ENCODE peak calls at places on chromosome 1, in nine cellular contexts. N is fibroblast of lung, J is B cell, O is RWPE2, L is brain microvascular endothelial cell, H is kidney epithelial cell, K is endothelial cell of umbilical vein, G is uterus, A is nephron progenitor cell. S is an unnamed sample.

GRCh38 chr1:153699116-153699515 is 20.6 kb downstream of the NPR1 start:
- DNase-seq in G (no peak), N (peak; percentile 34), L (peak; percentile 16), K (no peak), H (no peak), O (no peak), J (no peak), A (no peak), S (no peak)

GRCh38 chr1:78089015-78089414 is 43.2 kb downstream of the GIPC2 start:
- DNase-seq in L (no peak), G (no peak), J (no peak), H (no peak), N (no peak), O (no peak), A (no peak), K (no peak), S (no peak)

GRCh38 chr1:185096531-185096930 is 51.2 kb downstream of the RNF2 start:
- DNase-seq in G (no peak), N (peak; percentile 33), K (peak; percentile 51), L (no peak), H (no peak), A (no peak), J (no peak), O (no peak), S (no peak)

GRCh38 chr1:63935553-63935952 is 161.7 kb downstream of the ROR1 start:
- DNase-seq in K (no peak), H (no peak), O (no peak), N (no peak), L (no peak), G (no peak), J (no peak), A (no peak), S (no peak)

GRCh38 chr1:115958866-115959265 is 17.4 kb upstream of the SLC22A15 start:
- DNase-seq in J (no peak), N (no peak), L (no peak), G (no peak), H (no peak), K (no peak), O (no peak), A (no peak), S (no peak)

GRCh38 chr1:172588296-172589291 is 55.6 kb downstream of the SUCO start:
- DNase-seq in G (no peak), N (peak; percentile 86), J (no peak), A (no peak), L (peak; percentile 93), O (peak; percentile 48), K (peak; percentile 90), H (peak; percentile 51), S (no peak)

GRCh38 chr1:46705408-46705807 is 13.5 kb downstream of the EFCAB14 start:
- DNase-seq in H (no peak), K (no peak), O (no peak), A (no peak), N (no peak), L (no peak), J (no peak), G (no peak), S (no peak)

GRCh38 chr1:202234331-202235002 is 40.9 kb downstream of the LGR6 start:
- DNase-seq in G (no peak), O (no peak), H (no peak), L (peak; percentile 72), K (no peak), N (no peak), A (no peak), J (no peak), S (no peak)

GRCh38 chr1:228282329-228283042 is 74.6 kb downstream of the OBSCN start:
- DNase-seq in H (peak; percentile 25), L (no peak), N (peak; percentile 28), A (no peak), K (no peak), G (no peak), J (no peak), O (peak; percentile 14), S (no peak)

GRCh38 chr1:110053557-110054428 is 16.7 kb downstream of the ALX3 start:
- DNase-seq in N (peak; percentile 33), A (peak; percentile 88), G (peak; percentile 70), H (no peak), L (peak; percentile 47), O (no peak), J (peak; percentile 75), K (peak; percentile 39), S (peak; percentile 86)

GRCh38 chr1:204445860-204446412 is 34.3 kb upstream of the PPP1R15B start:
- DNase-seq in J (peak; percentile 62), A (peak; percentile 64), O (no peak), K (peak; percentile 55), H (no peak), G (no peak), N (peak; percentile 19), L (peak; percentile 13), S (no peak)

GRCh38 chr1:56286956-56287355 is 292.4 kb downstream of the PLPP3 start:
- DNase-seq in A (no peak), L (no peak), H (no peak), J (no peak), K (no peak), N (no peak), G (no peak), O (no peak), S (no peak)

GRCh38 chr1:220685879-220686278 is 4.3 kb upstream of the C1orf115 start:
- DNase-seq in L (no peak), H (no peak), G (no peak), O (no peak), A (no peak), K (no peak), N (no peak), J (no peak), S (no peak)

GRCh38 chr1:15803380-15803779 is 4.1 kb downstream of the UQCRHL start:
- DNase-seq in A (peak; percentile 29), G (no peak), N (peak; percentile 53), O (no peak), J (peak; percentile 60), H (no peak), L (no peak), K (peak; percentile 45), S (no peak)
- TF ChIP-seq CTCF in A (peak; percentile 40), G (peak; percentile 38), N (peak; percentile 18), O (peak; percentile 63), J (peak; percentile 67), H (peak; percentile 26), L (peak; percentile 59), K (peak; percentile 40), S (no peak)

GRCh38 chr1:57350619-57351018 is 73.2 kb downstream of the DAB1 start:
- DNase-seq in K (no peak), O (no peak), H (no peak), L (no peak), J (no peak), N (no peak), G (no peak), A (no peak), S (no peak)

GRCh38 chr1:57341721-57342120 is 82.1 kb downstream of the DAB1 start:
- DNase-seq in H (no peak), N (no peak), K (no peak), L (no peak), A (no peak), J (no peak), O (no peak), G (no peak), S (no peak)

GRCh38 chr1:57340361-57341192 is 83.3 kb downstream of the DAB1 start:
- DNase-seq in A (no peak), L (no peak), K (no peak), J (no peak), G (no peak), O (no peak), N (no peak), H (no peak), S (no peak)

GRCh38 chr1:57345916-57346315 is 77.9 kb downstream of the DAB1 start:
- DNase-seq in H (no peak), O (no peak), N (no peak), G (no peak), K (no peak), J (no peak), A (no peak), L (no peak), S (no peak)
- TF ChIP-seq CTCF in H (no peak), O (no peak), N (no peak), G (no peak), K (no peak), J (no peak), A (no peak), L (no peak), S (no peak)

GRCh38 chr1:173869108-173869359 is 854 bp downstream of the ZBTB37 start:
- DNase-seq in J (no peak), A (no peak), L (no peak), G (no peak), K (no peak), O (no peak), N (no peak), H (no peak), S (no peak)

GRCh38 chr1:173870252-173871075 is 2.3 kb downstream of the ZBTB37 start:
- DNase-seq in N (no peak), H (no peak), O (no peak), K (peak; percentile 96), G (no peak), J (no peak), A (no peak), L (no peak), S (no peak)

GRCh38 chr1:173868266-173869107 is at the start of gene ZBTB37:
- DNase-seq in H (peak; percentile 21), O (peak; percentile 94), G (peak; percentile 81), N (no peak), K (peak; percentile 88), L (peak; percentile 40), A (peak; percentile 91), J (peak; percentile 85), S (peak; percentile 90)

GRCh38 chr1:173871091-173871490 is 2.9 kb downstream of the ZBTB37 start:
- DNase-seq in K (peak; percentile 63), O (no peak), H (no peak), L (no peak), A (no peak), N (no peak), J (no peak), G (no peak), S (no peak)

DNA sequence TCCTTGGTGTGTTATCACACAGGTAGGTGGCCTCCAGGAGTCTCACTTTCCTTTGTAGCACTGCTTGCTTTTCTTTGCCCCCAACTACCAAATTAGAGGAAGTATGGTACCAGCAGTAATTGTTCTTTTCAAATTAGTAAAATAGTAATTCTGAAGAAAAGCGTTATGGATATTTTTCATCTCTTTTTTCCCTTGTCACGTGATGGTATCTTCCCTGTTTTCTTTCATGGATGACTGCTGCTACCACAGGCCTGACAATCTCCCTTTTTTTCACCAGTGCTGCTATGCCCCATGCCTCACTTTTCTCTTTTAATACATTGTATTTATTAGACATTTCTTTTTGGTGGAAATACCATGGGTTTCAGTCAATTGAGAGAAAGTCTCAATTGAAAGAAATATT is 3.3 kb downstream of the ZBTB37 start:
- DNase-seq in H (no peak), A (no peak), G (no peak), L (no peak), O (no peak), N (no peak), K (no peak), J (no peak), S (no peak)
- TF ChIP-seq CTCF in H (no peak), A (no peak), G (no peak), L (no peak), O (no peak), N (no peak), K (no peak), J (no peak), S (no peak)

DNA sequence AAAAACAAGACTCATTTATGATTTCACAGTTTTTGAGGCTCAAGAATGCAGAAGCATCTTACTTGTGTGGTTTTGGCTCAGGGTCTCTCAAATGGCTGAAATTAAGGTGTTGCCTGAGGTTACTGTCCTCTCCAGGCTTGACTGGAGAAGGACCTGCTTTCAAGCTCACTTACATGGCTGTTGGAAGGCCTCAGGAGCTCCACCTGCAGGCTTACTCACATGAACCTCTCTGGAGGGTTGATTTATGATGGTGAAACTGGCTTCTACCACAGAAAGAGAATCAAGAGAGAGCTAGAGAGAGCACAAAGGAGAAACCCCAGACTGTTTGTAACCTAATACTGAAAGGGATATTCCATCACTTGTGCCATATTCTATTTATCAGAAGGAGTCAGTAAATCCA is 6.2 kb upstream of the KCNK2 start:
- DNase-seq in K (peak; percentile 26), N (peak; percentile 48), J (no peak), A (peak; percentile 10), G (no peak), L (peak; percentile 45), H (no peak), O (no peak), S (no peak)
- TF ChIP-seq CTCF in K (peak; percentile 43), N (peak; percentile 39), J (no peak), A (no peak), G (no peak), L (peak; percentile 78), H (peak; percentile 46), O (peak; percentile 21), S (no peak)

S was measured in mesothelial cell of epicardium.